ENCODE peak calls at places on chromosomes 2 and 18, in five cellular contexts. W is A549, V is K562, T is SK-N-SH, D is IMR-90. L is an unnamed sample.

GRCh38 chr18:6881034-6881800 is 151.7 kb downstream of the ARHGAP28 start:
- DNase-seq in V (no peak), D (peak), W (no peak), T (no peak), L (no peak)

GRCh38 chr2:120960994-120961393 is 225.3 kb downstream of the GLI2 start:
- DNase-seq in V (no peak), W (no peak), D (no peak), T (no peak), L (no peak)

GRCh38 chr2:33835926-33836325 is 236.8 kb upstream of the FAM98A start:
- DNase-seq in D (no peak), V (no peak), W (no peak), T (no peak), L (no peak)

GRCh38 chr2:127155901-127156300 is 48.9 kb upstream of the BIN1 start:
- DNase-seq in W (no peak), T (no peak), V (no peak), D (peak), L (no peak)

GRCh38 chr18:79560042-79560860 is 119.4 kb upstream of the CTDP1 start:
- DNase-seq in W (no peak), D (no peak), T (no peak), V (no peak), L (no peak)

GRCh38 chr2:22329097-22329716 is 1055.8 kb upstream of the KLHL29 start:
- DNase-seq in T (no peak), W (no peak), V (no peak), D (no peak), L (no peak)

GRCh38 chr18:452801-453200 is 47.7 kb downstream of the COLEC12 start:
- DNase-seq in D (no peak), W (no peak), T (no peak), V (no peak), L (no peak)

GRCh38 chr18:32200766-32201165 is 10.9 kb downstream of the MEP1B start:
- DNase-seq in T (peak), D (no peak), W (no peak), V (no peak), L (no peak)

GRCh38 chr18:3454365-3455089 is 4.6 kb downstream of the TGIF1 start:
- DNase-seq in V (peak), T (peak), W (peak), D (peak), L (peak)

GRCh38 chr2:24919977-24920812 is at the start of gene ADCY3:
- DNase-seq in V (peak), T (peak), D (peak), W (peak), L (no peak)

GRCh38 chr2:145012806-145013205 is 492.9 kb upstream of the ZEB2 start:
- DNase-seq in W (no peak), T (no peak), D (no peak), V (no peak), L (no peak)

GRCh38 chr2:6203297-6203959 is 511.2 kb downstream of the SOX11 start:
- DNase-seq in T (no peak), W (no peak), V (no peak), D (no peak), L (no peak)

GRCh38 chr2:41500895-41501294 is 546.9 kb upstream of the PKDCC start:
- DNase-seq in W (no peak), V (no peak), D (no peak), T (no peak), L (no peak)

GRCh38 chr2:41495050-41495449 is 552.8 kb upstream of the PKDCC start:
- DNase-seq in W (peak), T (no peak), V (peak), D (no peak), L (no peak)

GRCh38 chr2:41498791-41499190 is 549.0 kb upstream of the PKDCC start:
- DNase-seq in W (no peak), T (no peak), D (no peak), V (no peak), L (no peak)

GRCh38 chr2:41502752-41503151 is 545.1 kb upstream of the PKDCC start:
- DNase-seq in T (no peak), W (no peak), V (no peak), D (no peak), L (no peak)

GRCh38 chr2:41496908-41497307 is 550.9 kb upstream of the PKDCC start:
- DNase-seq in D (no peak), T (no peak), W (peak), V (peak), L (no peak)
- TF ChIP-seq CTCF in D (no peak), T (peak), W (peak), V (peak), L (peak)

GRCh38 chr2:196131949-196132925 is 39.1 kb downstream of the STK17B start:
- DNase-seq in V (no peak), T (no peak), D (peak), W (no peak), L (no peak)
- TF ChIP-seq RCOR1 in V (no peak), T (no peak), D (no peak), W (no peak), L (no peak)

GRCh38 chr2:102112692-102113665 is 29.6 kb upstream of the IL1R1 start:
- DNase-seq in D (peak), W (no peak), T (no peak), V (no peak), L (no peak)
- TF ChIP-seq CTCF in D (no peak), W (no peak), T (no peak), V (no peak), L (no peak)

GRCh38 chr18:47846431-47846830 is 84.0 kb downstream of the SMAD2 start:
- DNase-seq in V (no peak), T (no peak), W (no peak), D (no peak), L (no peak)
- TF ChIP-seq RCOR1 in V (no peak), T (no peak), W (no peak), D (no peak), L (no peak)

DNA sequence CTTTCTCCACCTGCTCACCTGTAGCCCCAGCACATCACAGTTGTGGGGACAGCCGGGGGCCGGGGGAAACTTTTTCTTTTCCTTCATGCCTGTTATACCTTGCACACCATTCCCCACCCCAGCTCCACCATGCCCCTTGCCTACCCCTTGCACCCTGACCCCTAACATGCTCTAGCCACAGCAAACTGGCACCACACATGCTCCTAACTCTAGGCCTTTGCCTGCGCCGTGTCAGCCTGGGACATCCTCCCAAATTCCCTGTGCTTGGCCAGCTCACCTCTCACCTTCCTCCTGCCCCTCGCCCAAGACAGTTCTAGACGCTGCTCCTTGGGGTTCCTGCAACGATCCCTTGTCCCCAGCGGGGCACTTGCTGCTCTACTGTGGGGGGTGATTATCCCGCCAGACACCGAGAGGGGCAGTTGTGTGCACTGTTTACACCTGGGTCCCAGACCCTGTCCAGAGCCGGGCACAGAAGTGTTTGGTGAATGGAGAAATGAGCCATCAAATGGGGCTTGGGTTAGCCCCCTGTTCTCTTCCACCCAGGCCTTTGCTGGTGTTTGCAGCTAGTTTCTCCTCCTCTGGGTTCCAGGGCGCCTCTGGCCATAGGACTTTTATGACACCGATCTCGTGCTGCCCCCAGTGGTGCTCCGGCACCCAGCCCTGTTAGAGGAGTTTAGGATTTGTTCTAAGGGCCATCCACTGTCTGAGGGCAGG is 129.8 kb downstream of the CTIF start:
- DNase-seq in T (no peak), D (no peak), V (no peak), W (no peak), L (no peak)
- TF ChIP-seq CTCF in T (no peak), D (peak), V (peak), W (no peak), L (no peak)

GRCh38 chr18:70288851-70289328 is at the start of gene SOCS6:
- DNase-seq in D (peak), V (no peak), T (peak), W (no peak), L (no peak)

GRCh38 chr18:70287731-70288130 is 1.1 kb upstream of the SOCS6 start:
- DNase-seq in T (no peak), D (no peak), V (no peak), W (no peak), L (no peak)

GRCh38 chr18:70290482-70291294 is 1.8 kb downstream of the SOCS6 start:
- DNase-seq in T (no peak), V (no peak), D (no peak), W (peak), L (no peak)

GRCh38 chr18:70289351-70290330 is 796 bp downstream of the SOCS6 start:
- DNase-seq in V (peak), W (no peak), D (peak), T (peak), L (no peak)

GRCh38 chr18:70288171-70288850 is 534 bp upstream of the SOCS6 start:
- DNase-seq in V (peak), W (no peak), D (peak), T (no peak), L (no peak)
- TF ChIP-seq RCOR1 in V (no peak), W (no peak), D (no peak), T (no peak), L (no peak)

L was measured in GM12878.